ENCODE peak calls at places on chromosomes 11 and 22, in four cellular contexts. C, Z, X and B are unnamed samples.

GRCh38 chr11:73201249-73201648 is 16.8 kb upstream of the P2RY2 start:
- DNase-seq in Z (no peak), C (peak), X (no peak), B (no peak)

GRCh38 chr11:118144301-118144701 is 8.3 kb downstream of the SCN4B start:
- DNase-seq in C (no peak), Z (no peak), X (no peak), B (no peak)

GRCh38 chr22:27879923-27880322 is 39.1 kb downstream of the PITPNB start:
- DNase-seq in Z (no peak), X (no peak), C (peak), B (no peak)

GRCh38 chr11:69497221-69497787 is 15.8 kb downstream of the LINC01488 start:
- DNase-seq in X (peak), C (peak), Z (no peak), B (no peak)

GRCh38 chr11:1382831-1383607 is 6.7 kb upstream of the BRSK2 start:
- DNase-seq in C (peak), X (peak), Z (peak), B (no peak)

GRCh38 chr11:112499153-112499907 is 238.7 kb upstream of the PLET1 start:
- DNase-seq in X (no peak), Z (no peak), C (no peak), B (no peak)

GRCh38 chr11:1692708-1693326 is 4.2 kb upstream of the KRTAP5-6 start:
- DNase-seq in Z (no peak), C (no peak), X (no peak), B (no peak)

GRCh38 chr11:61749607-61750217 is 2.7 kb upstream of the MYRF start:
- DNase-seq in C (peak), X (no peak), Z (no peak), B (no peak)

GRCh38 chr11:65041206-65042035 is at the start of gene SAC3D1:
- DNase-seq in Z (no peak), X (no peak), C (no peak), B (no peak)

GRCh38 chr22:49692499-49693225 is 135.0 kb downstream of the BRD1 start:
- DNase-seq in Z (no peak), X (no peak), C (no peak), B (no peak)

GRCh38 chr11:119759747-119760412 is 30.9 kb upstream of the NECTIN1 start:
- DNase-seq in Z (no peak), C (no peak), X (no peak), B (no peak)

GRCh38 chr22:50473088-50473487 is 1.7 kb downstream of the SBF1 start:
- DNase-seq in X (no peak), C (no peak), Z (peak), B (no peak)

GRCh38 chr11:120912504-120912903 is 111.4 kb upstream of the TBCEL start:
- DNase-seq in C (peak), Z (no peak), X (no peak), B (peak)

GRCh38 chr11:37506516-37506915 is 908.5 kb upstream of the RAG2 start:
- DNase-seq in Z (no peak), X (no peak), C (peak), B (no peak)

GRCh38 chr22:36764641-36765040 is 11.3 kb downstream of the IFT27 start:
- DNase-seq in X (no peak), C (no peak), Z (no peak), B (no peak)

GRCh38 chr22:29481265-29482000 is 1.4 kb downstream of the NEFH start:
- DNase-seq in C (no peak), X (no peak), Z (no peak), B (no peak)

GRCh38 chr11:496834-497564 is 10.0 kb downstream of the RNH1 start:
- DNase-seq in X (no peak), C (no peak), Z (no peak), B (no peak)

GRCh38 chr11:27701262-27702105 is 1.2 kb upstream of the BDNF start:
- DNase-seq in C (peak), X (no peak), Z (no peak), B (no peak)

GRCh38 chr11:22666320-22666699 is at the start of gene GAS2:
- DNase-seq in Z (no peak), X (no peak), C (no peak), B (no peak)

GRCh38 chr11:3109921-3110706 is 52.9 kb upstream of the CARS1 start:
- DNase-seq in C (peak), Z (no peak), X (no peak), B (no peak)

GRCh38 chr11:19853901-19854300 is 141.3 kb downstream of the NAV2 start:
- DNase-seq in C (no peak), Z (no peak), X (no peak), B (peak)

GRCh38 chr11:13291794-13292193 is 14.2 kb downstream of the BMAL1 start:
- DNase-seq in X (no peak), Z (no peak), C (peak), B (no peak)

GRCh38 chr11:60389279-60389910 is 6.9 kb upstream of the MS4A14 start:
- DNase-seq in Z (no peak), X (no peak), C (no peak), B (no peak)